ENCODE peak calls at places on chromosome 22, in ten cellular contexts. T is endothelial cell of umbilical vein, J is heart right ventricle, M is ovary, W is A549, V is right atrium auricular region, H is cardiac fibroblast, P is AG04449, L is fibroblast of lung, R is esophagus squamous epithelium. E is an unnamed sample.

GRCh38 chr22:44746836-44747519 is 5.4 kb upstream of the ARHGAP8 start:
- DNase-seq in T (no peak), J (no peak), M (no peak), W (no peak), V (no peak), H (no peak), P (no peak), L (peak; percentile 24), R (no peak), E (no peak)

GRCh38 chr22:29431986-29432385 is 6.4 kb upstream of the RFPL1 start:
- DNase-seq in T (no peak), J (no peak), M (no peak), W (no peak), V (no peak), H (no peak), P (no peak), L (no peak), R (no peak), E (no peak)

GRCh38 chr22:17943533-17944204 is 80.7 kb downstream of the MICAL3 start:
- DNase-seq in T (peak; percentile 22), J (no peak), M (no peak), W (no peak), V (no peak), H (no peak), P (no peak), L (no peak), R (no peak), E (no peak)

GRCh38 chr22:33221566-33221965 is 163.4 kb upstream of the SYN3 start:
- DNase-seq in T (no peak), J (no peak), M (no peak), W (no peak), V (no peak), H (no peak), P (no peak), L (no peak), R (no peak), E (no peak)

GRCh38 chr22:27605390-27605789 is 196.2 kb downstream of the MN1 start:
- DNase-seq in T (no peak), J (no peak), M (no peak), W (no peak), V (no peak), H (no peak), P (no peak), L (no peak), R (no peak), E (no peak)

GRCh38 chr22:23402275-23403151 is 177.6 kb downstream of the IGLL1 start:
- DNase-seq in T (peak; percentile 39), J (peak; percentile 44), M (peak; percentile 87), W (peak; percentile 82), V (no peak), H (peak; percentile 40), P (no peak), L (peak; percentile 21), R (no peak), E (peak; percentile 79)

GRCh38 chr22:35784633-35785032 is 67.0 kb downstream of the APOL5 start:
- DNase-seq in T (no peak), J (no peak), M (no peak), W (no peak), V (no peak), H (no peak), P (no peak), L (no peak), R (no peak), E (no peak)

GRCh38 chr22:26086359-26086758 is 82.9 kb upstream of the SEZ6L start:
- DNase-seq in T (no peak), J (no peak), M (no peak), W (no peak), V (no peak), H (no peak), P (no peak), L (no peak), R (no peak), E (no peak)

DNA sequence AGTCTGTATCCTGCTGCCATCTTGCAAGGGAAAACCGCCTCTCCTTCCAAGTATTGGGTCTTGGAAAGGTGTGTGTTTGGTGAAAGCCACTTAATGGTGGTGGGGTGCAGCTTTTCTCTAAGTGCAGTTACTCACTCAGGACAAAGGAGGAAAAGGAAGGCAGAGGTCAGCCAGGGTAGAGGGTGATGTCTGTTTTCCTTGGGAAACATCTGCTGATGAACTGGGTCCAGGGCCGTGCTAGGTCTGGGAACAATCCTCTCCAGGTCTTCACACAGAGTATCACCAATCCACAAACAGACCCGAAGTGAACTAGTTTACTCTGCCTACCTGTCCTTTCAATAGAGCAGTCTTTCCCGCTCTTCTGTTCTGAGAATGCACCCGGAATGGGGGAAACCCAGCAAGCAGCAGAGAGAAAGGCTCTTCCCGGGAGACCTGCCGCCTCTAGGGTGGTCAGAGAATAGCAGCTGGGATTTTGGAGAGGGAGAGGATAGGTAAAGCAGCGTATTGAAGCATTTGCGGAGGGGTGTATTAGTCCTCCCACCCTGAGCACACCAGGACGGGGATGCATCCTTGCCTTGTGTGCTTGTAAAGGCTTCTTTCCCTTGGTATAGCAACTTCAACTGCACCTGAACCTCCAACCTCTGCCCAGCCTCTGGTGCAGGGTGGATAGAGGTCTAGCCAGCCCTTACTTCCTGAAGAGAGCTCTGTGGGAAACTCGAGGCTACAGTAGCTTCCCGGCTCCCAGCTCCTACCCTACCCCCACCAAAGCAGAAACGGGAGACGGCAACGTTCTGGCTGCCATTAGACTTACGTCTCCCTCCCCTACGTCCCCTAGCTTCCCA is 20.7 kb downstream of the LHFPL7 start:
- DNase-seq in T (peak; percentile 71), J (no peak), M (no peak), W (no peak), V (no peak), H (no peak), P (no peak), L (no peak), R (no peak), E (no peak)
- TF ChIP-seq CTCF in T (no peak), J (no peak), M (no peak), W (no peak), V (no peak), H (no peak), P (no peak), L (no peak), R (no peak), E (no peak)

GRCh38 chr22:22400964-22401363 is 107.6 kb downstream of the ZNF280B start:
- DNase-seq in T (no peak), J (no peak), M (no peak), W (no peak), V (peak; percentile 38), H (no peak), P (no peak), L (no peak), R (no peak), E (no peak)

GRCh38 chr22:22401381-22401780 is 107.2 kb downstream of the ZNF280B start:
- DNase-seq in T (no peak), J (no peak), M (no peak), W (no peak), V (peak; percentile 30), H (no peak), P (no peak), L (no peak), R (no peak), E (no peak)

GRCh38 chr22:22398530-22399327 is 109.8 kb downstream of the ZNF280B start:
- DNase-seq in T (no peak), J (no peak), M (no peak), W (no peak), V (peak; percentile 30), H (no peak), P (no peak), L (no peak), R (no peak), E (no peak)

GRCh38 chr22:22397875-22398524 is 110.5 kb downstream of the ZNF280B start:
- DNase-seq in T (no peak), J (peak; percentile 27), M (no peak), W (no peak), V (no peak), H (peak; percentile 3), P (no peak), L (no peak), R (no peak), E (no peak)

GRCh38 chr22:22400099-22400498 is 108.4 kb downstream of the ZNF280B start:
- DNase-seq in T (no peak), J (no peak), M (no peak), W (no peak), V (no peak), H (no peak), P (no peak), L (no peak), R (no peak), E (no peak)
- TF ChIP-seq CTCF in T (no peak), J (no peak), M (no peak), W (no peak), V (no peak), H (no peak), P (no peak), L (no peak), R (no peak), E (peak; percentile 16)

GRCh38 chr22:38491707-38492348 is 14.3 kb downstream of the DDX17 start:
- DNase-seq in T (no peak), J (no peak), M (no peak), W (no peak), V (no peak), H (no peak), P (no peak), L (no peak), R (no peak), E (no peak)

GRCh38 chr22:38490915-38491314 is 15.2 kb downstream of the DDX17 start:
- DNase-seq in T (peak; percentile 29), J (peak; percentile 31), M (peak; percentile 63), W (peak; percentile 40), V (no peak), H (peak; percentile 70), P (no peak), L (peak; percentile 90), R (no peak), E (no peak)

GRCh38 chr22:38497869-38498268 is 8.2 kb downstream of the DDX17 start:
- DNase-seq in T (no peak), J (no peak), M (no peak), W (no peak), V (no peak), H (no peak), P (no peak), L (no peak), R (no peak), E (no peak)

GRCh38 chr22:38494498-38494897 is 11.6 kb downstream of the DDX17 start:
- DNase-seq in T (no peak), J (no peak), M (no peak), W (no peak), V (no peak), H (peak; percentile 59), P (peak; percentile 44), L (no peak), R (no peak), E (no peak)

DNA sequence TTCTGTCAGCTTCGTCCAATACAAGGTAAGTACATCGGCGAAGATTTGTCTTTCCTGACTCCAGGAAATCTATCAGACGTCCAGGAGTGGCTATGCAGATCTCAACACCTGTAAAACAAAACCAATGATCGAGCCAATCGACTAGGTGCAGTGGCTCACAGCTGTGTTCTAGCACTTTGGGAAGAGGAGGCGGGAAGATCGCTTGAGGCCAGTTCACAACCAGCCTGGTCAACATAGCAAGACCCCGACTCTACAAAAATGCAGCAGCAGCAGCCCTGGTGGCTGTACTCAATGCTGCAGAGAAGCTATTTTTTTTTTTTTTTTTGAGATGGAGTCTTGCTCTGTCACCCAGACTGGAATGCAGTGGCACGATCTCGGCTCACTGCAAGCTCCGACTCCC is 11.2 kb downstream of the DDX17 start:
- DNase-seq in T (no peak), J (no peak), M (no peak), W (no peak), V (no peak), H (no peak), P (no peak), L (no peak), R (no peak), E (no peak)
- TF ChIP-seq CTCF in T (no peak), J (no peak), M (no peak), W (no peak), V (no peak), H (no peak), P (no peak), L (no peak), R (no peak), E (no peak)

DNA sequence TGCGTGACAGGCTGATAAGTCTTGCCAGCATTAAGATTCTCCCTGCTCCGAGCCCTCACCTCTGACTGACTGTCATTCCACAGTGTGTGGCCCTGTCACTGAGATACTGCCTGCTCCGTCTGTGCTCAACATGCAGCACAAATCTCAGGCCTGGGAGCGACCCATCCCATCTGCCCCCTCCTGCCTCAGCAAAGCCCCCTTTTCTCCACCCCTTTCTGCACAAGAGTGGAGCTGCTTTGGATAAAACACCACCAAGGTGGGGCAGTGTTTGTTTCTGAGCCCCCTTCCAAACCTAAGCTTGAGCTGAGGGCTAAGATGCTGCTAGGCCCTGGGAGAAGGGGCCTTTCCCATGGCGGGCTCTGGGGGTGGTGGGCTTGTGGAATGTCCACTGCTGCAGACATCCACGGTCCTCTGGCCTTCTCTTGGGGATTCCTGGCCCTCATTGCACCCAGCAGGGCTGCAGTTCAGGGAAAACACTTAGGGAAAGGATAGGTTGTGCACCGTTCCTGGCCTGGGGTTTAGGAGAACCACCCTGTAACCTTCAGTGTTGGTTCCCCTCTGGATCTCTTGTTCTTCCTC is 594.1 kb downstream of the TBC1D22A start:
- DNase-seq in T (no peak), J (no peak), M (no peak), W (no peak), V (peak; percentile 32), H (no peak), P (no peak), L (no peak), R (no peak), E (peak; percentile 3)
- TF ChIP-seq CTCF in T (no peak), J (no peak), M (no peak), W (no peak), V (no peak), H (no peak), P (no peak), L (no peak), R (no peak), E (no peak)